ENCODE peak calls at places on chromosomes 13 and 19, in nine cellular contexts. L, U, C, W, H, T, O, I and J are unnamed samples.

GRCh38 chr19:11387154-11388034 is 3.3 kb upstream of the EPOR start:
- DNase-seq in L (no peak), U (no peak), C (no peak), W (no peak), H (no peak), T (no peak), O (no peak), I (no peak), J (no peak)

GRCh38 chr19:46613525-46613924 is 11.4 kb downstream of the PTGIR start:
- DNase-seq in L (no peak), U (peak), C (no peak), W (no peak), H (no peak), T (no peak), O (peak), I (peak), J (peak)

GRCh38 chr19:917323-918151 is at the start of gene KISS1R:
- DNase-seq in L (peak), U (no peak), C (no peak), W (no peak), H (no peak), T (no peak), O (no peak), I (peak), J (no peak)

GRCh38 chr13:44407891-44408290 is 34.3 kb downstream of the SERP2 start:
- DNase-seq in L (no peak), U (no peak), C (no peak), W (peak), H (no peak), T (no peak), O (no peak), I (no peak), J (no peak)

GRCh38 chr13:99812611-99813010 is 159.0 kb downstream of the ZIC5 start:
- DNase-seq in L (no peak), U (no peak), C (peak), W (no peak), H (no peak), T (peak), O (no peak), I (no peak), J (no peak)

GRCh38 chr19:41530761-41531301 is 45.1 kb upstream of the CEACAM21 start:
- DNase-seq in L (no peak), U (peak), C (peak), W (peak), H (no peak), T (no peak), O (no peak), I (no peak), J (no peak)

GRCh38 chr19:37867831-37868230 is 38.6 kb downstream of the WDR87 start:
- DNase-seq in L (no peak), U (no peak), C (peak), W (no peak), H (no peak), T (no peak), O (no peak), I (no peak), J (no peak)

GRCh38 chr13:40503966-40504591 is 162.4 kb downstream of the FOXO1 start:
- DNase-seq in L (peak), U (peak), C (peak), W (peak), H (no peak), T (peak), O (no peak), I (no peak), J (no peak)

GRCh38 chr13:99657848-99658265 is 156.6 kb downstream of the TM9SF2 start:
- DNase-seq in L (peak), U (peak), C (peak), W (no peak), H (no peak), T (no peak), O (peak), I (peak), J (no peak)

GRCh38 chr13:51364404-51365008 is 25.0 kb downstream of the SERPINE3 start:
- DNase-seq in L (no peak), U (no peak), C (peak), W (no peak), H (no peak), T (peak), O (no peak), I (no peak), J (no peak)

GRCh38 chr13:113452942-113453901 is at the start of gene ADPRHL1:
- DNase-seq in L (no peak), U (no peak), C (peak), W (no peak), H (no peak), T (no peak), O (no peak), I (no peak), J (no peak)

GRCh38 chr13:68304287-68304893 is 1074.3 kb upstream of the PCDH9 start:
- DNase-seq in L (peak), U (no peak), C (no peak), W (no peak), H (no peak), T (peak), O (no peak), I (no peak), J (no peak)

GRCh38 chr19:49690656-49691242 is at the start of gene CPT1C:
- DNase-seq in L (peak), U (peak), C (peak), W (peak), H (peak), T (no peak), O (peak), I (no peak), J (peak)

GRCh38 chr13:79548886-79549285 is 67.9 kb downstream of the NDFIP2 start:
- DNase-seq in L (no peak), U (no peak), C (no peak), W (no peak), H (no peak), T (no peak), O (no peak), I (no peak), J (no peak)

GRCh38 chr13:30581582-30581981 is 36.1 kb upstream of the USPL1 start:
- DNase-seq in L (peak), U (no peak), C (peak), W (no peak), H (no peak), T (no peak), O (no peak), I (no peak), J (no peak)

GRCh38 chr13:114260818-114261217 is 20.6 kb upstream of the UPF3A start:
- DNase-seq in L (no peak), U (no peak), C (no peak), W (no peak), H (no peak), T (no peak), O (no peak), I (no peak), J (no peak)

GRCh38 chr13:39451860-39452301 is 151.1 kb downstream of the LHFPL6 start:
- DNase-seq in L (no peak), U (peak), C (no peak), W (no peak), H (no peak), T (no peak), O (peak), I (no peak), J (no peak)

GRCh38 chr19:8340341-8341096 is 2.5 kb downstream of the KANK3 start:
- DNase-seq in L (peak), U (no peak), C (no peak), W (no peak), H (no peak), T (no peak), O (peak), I (peak), J (no peak)

GRCh38 chr19:42466521-42467436 is 24.0 kb upstream of the CXCL17 start:
- DNase-seq in L (no peak), U (no peak), C (peak), W (no peak), H (no peak), T (no peak), O (no peak), I (no peak), J (no peak)

GRCh38 chr13:113835461-113836274 is 28.2 kb downstream of the GAS6 start:
- DNase-seq in L (no peak), U (no peak), C (peak), W (no peak), H (no peak), T (no peak), O (no peak), I (peak), J (no peak)

GRCh38 chr19:11814707-11815050 is 606 bp downstream of the ZNF440 start:
- DNase-seq in L (peak), U (no peak), C (no peak), W (no peak), H (no peak), T (no peak), O (no peak), I (no peak), J (no peak)

GRCh38 chr13:31859546-31859945 is 120.2 kb downstream of the RXFP2 start:
- DNase-seq in L (no peak), U (no peak), C (no peak), W (no peak), H (no peak), T (no peak), O (no peak), I (no peak), J (no peak)

GRCh38 chr13:83532809-83533208 is 349.5 kb downstream of the SLITRK1 start:
- DNase-seq in L (no peak), U (no peak), C (no peak), W (no peak), H (no peak), T (no peak), O (no peak), I (no peak), J (no peak)

GRCh38 chr13:107458269-107458668 is 757.1 kb downstream of the LIG4 start:
- DNase-seq in L (no peak), U (no peak), C (no peak), W (no peak), H (no peak), T (no peak), O (no peak), I (no peak), J (no peak)

GRCh38 chr19:15379996-15380647 is 535 bp upstream of the AKAP8 start:
- DNase-seq in L (peak), U (no peak), C (peak), W (peak), H (no peak), T (no peak), O (no peak), I (peak), J (no peak)

GRCh38 chr19:40502647-40503046 is 35.8 kb downstream of the SPTBN4 start:
- DNase-seq in L (peak), U (no peak), C (no peak), W (no peak), H (no peak), T (no peak), O (no peak), I (no peak), J (no peak)

GRCh38 chr13:50358221-50358620 is 343.0 kb downstream of the KCNRG start:
- DNase-seq in L (no peak), U (no peak), C (no peak), W (no peak), H (no peak), T (no peak), O (no peak), I (no peak), J (no peak)

GRCh38 chr13:50357136-50357535 is 341.9 kb downstream of the KCNRG start:
- DNase-seq in L (no peak), U (no peak), C (no peak), W (no peak), H (no peak), T (no peak), O (no peak), I (no peak), J (no peak)

GRCh38 chr13:50355797-50356196 is 340.6 kb downstream of the KCNRG start:
- DNase-seq in L (no peak), U (no peak), C (no peak), W (no peak), H (no peak), T (no peak), O (no peak), I (no peak), J (no peak)

GRCh38 chr13:50358715-50359367 is 343.6 kb downstream of the KCNRG start:
- DNase-seq in L (no peak), U (no peak), C (no peak), W (no peak), H (no peak), T (no peak), O (no peak), I (no peak), J (no peak)

DNA sequence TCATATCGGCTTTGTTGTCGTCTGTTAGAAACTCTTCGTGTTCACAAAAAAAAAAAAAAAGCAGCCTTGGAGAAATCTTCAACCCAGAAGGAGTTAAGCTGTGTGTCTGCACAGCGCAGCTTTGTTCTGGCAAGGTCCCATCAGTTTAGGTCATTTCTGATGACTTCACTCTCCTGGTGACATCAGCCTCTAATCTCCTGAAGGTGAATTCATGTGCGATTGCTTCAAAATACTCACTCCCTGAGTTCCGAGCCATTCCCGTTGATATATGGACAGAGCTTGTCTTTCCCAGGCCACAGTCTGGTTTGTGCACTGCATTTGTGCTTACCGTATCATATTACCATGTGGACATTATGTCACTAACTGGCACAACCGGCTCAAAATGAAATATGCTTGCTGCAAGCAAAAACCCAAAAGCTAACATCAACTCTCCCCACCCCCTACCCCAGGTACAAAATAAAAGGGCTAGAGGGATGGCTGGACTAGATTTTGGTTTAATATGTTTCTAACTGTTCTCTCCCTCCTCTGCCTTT is 342.4 kb downstream of the KCNRG start:
- DNase-seq in L (no peak), U (no peak), C (peak), W (peak), H (no peak), T (peak), O (no peak), I (no peak), J (no peak)
- H3K4me3 ChIP-seq in L (no peak), U (peak), C (no peak), W (no peak), H (no peak), T (no peak), O (no peak), I (no peak), J (no peak)

GRCh38 chr19:29831686-29832085 is 19.9 kb downstream of the CCNE1 start:
- DNase-seq in L (no peak), U (no peak), C (no peak), W (no peak), H (no peak), T (no peak), O (no peak), I (no peak), J (peak)

GRCh38 chr19:29834991-29835390 is 23.2 kb downstream of the CCNE1 start:
- DNase-seq in L (no peak), U (no peak), C (no peak), W (no peak), H (no peak), T (no peak), O (no peak), I (no peak), J (peak)

GRCh38 chr19:29833614-29834261 is 21.9 kb downstream of the CCNE1 start:
- DNase-seq in L (no peak), U (peak), C (no peak), W (no peak), H (no peak), T (no peak), O (no peak), I (no peak), J (no peak)

GRCh38 chr19:29832801-29833200 is 21.0 kb downstream of the CCNE1 start:
- DNase-seq in L (no peak), U (peak), C (no peak), W (no peak), H (no peak), T (no peak), O (no peak), I (no peak), J (no peak)

DNA sequence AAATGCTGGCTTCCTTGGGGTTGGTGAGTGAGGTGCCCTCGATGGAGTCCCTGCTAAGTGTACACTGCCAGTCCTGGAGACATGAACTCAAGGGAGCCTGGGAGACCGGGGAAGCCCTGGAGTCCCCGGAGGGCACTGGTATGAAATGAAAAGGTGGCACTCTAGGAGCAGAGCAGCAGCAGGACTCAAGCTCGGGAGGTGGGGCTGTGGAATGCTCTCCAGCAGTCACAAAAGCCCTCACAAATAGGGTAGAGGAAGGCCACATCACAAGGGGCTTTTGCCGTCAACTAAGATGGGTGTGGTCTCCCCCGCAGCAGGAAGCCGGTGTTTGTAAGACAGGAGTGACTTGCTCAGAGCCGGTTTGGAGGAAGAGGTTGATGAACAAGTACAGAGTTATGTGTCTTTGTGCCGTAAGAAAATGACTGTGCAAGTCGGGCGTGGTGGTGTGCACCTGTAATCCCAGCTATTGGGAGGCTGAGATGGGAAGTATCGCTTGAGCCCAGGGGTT is 19.3 kb downstream of the CCNE1 start:
- DNase-seq in L (no peak), U (peak), C (no peak), W (no peak), H (no peak), T (no peak), O (no peak), I (no peak), J (peak)
- H3K4me3 ChIP-seq in L (no peak), U (no peak), C (no peak), W (no peak), H (no peak), T (no peak), O (no peak), I (no peak), J (no peak)

GRCh38 chr19:2883686-2884439 is 16.7 kb downstream of the ZNF556 start:
- DNase-seq in L (no peak), U (peak), C (peak), W (no peak), H (no peak), T (no peak), O (no peak), I (no peak), J (no peak)

GRCh38 chr19:2887391-2887914 is 13.3 kb upstream of the ZNF57 start:
- DNase-seq in L (peak), U (peak), C (peak), W (no peak), H (no peak), T (no peak), O (peak), I (no peak), J (no peak)

GRCh38 chr19:2885736-2886135 is 15.0 kb upstream of the ZNF57 start:
- DNase-seq in L (no peak), U (peak), C (no peak), W (no peak), H (no peak), T (no peak), O (peak), I (no peak), J (no peak)

GRCh38 chr19:2888739-2889224 is 11.9 kb upstream of the ZNF57 start:
- DNase-seq in L (peak), U (peak), C (no peak), W (peak), H (no peak), T (no peak), O (peak), I (peak), J (no peak)
- H3K4me3 ChIP-seq in L (no peak), U (no peak), C (no peak), W (peak), H (peak), T (no peak), O (no peak), I (no peak), J (peak)

GRCh38 chr19:43672061-43672679 is 2.2 kb upstream of the PLAUR start:
- DNase-seq in L (peak), U (no peak), C (no peak), W (no peak), H (no peak), T (no peak), O (no peak), I (no peak), J (no peak)
- H3K4me3 ChIP-seq in L (no peak), U (no peak), C (no peak), W (no peak), H (no peak), T (no peak), O (no peak), I (no peak), J (no peak)

DNA sequence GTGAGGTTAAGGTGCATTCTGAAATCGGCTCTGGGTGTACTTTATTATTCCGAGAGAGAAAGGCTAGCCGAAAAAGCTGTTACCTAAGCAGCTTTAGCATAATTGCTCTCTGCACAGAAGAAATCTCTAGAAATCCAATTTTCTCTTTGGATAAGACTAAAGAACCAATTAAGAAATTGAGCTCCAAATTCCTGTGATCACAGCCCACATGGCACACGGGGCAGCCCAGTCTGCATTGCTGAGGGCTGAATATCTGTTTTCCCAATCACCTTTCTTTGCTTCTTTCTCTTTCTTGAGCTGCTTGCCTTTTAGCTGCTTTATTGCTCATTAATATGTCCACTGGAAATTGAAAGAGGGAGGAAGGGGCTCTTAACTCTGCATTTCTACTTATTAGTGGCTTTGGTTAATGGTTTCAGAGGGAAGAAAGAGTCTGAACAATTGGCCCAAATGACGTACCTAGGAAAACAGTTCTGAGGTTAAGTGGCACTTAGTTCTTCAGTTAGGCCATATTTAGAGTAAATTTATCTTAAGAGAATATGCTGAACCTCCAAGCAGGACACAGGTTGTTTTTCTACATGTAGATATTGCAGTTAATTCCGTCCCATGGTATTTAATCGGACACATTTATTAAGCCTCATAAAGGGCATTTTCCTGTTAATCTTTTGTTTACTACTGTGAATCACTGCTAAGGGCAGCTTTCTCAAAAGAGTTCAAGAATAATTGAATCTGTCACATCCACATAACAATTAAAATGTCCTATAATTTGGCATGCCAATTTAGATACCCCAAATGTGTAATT is 265.7 kb downstream of the ABCC4 start:
- DNase-seq in L (no peak), U (no peak), C (no peak), W (no peak), H (no peak), T (no peak), O (no peak), I (no peak), J (no peak)
- H3K4me3 ChIP-seq in L (no peak), U (no peak), C (no peak), W (no peak), H (no peak), T (no peak), O (no peak), I (no peak), J (no peak)

DNA sequence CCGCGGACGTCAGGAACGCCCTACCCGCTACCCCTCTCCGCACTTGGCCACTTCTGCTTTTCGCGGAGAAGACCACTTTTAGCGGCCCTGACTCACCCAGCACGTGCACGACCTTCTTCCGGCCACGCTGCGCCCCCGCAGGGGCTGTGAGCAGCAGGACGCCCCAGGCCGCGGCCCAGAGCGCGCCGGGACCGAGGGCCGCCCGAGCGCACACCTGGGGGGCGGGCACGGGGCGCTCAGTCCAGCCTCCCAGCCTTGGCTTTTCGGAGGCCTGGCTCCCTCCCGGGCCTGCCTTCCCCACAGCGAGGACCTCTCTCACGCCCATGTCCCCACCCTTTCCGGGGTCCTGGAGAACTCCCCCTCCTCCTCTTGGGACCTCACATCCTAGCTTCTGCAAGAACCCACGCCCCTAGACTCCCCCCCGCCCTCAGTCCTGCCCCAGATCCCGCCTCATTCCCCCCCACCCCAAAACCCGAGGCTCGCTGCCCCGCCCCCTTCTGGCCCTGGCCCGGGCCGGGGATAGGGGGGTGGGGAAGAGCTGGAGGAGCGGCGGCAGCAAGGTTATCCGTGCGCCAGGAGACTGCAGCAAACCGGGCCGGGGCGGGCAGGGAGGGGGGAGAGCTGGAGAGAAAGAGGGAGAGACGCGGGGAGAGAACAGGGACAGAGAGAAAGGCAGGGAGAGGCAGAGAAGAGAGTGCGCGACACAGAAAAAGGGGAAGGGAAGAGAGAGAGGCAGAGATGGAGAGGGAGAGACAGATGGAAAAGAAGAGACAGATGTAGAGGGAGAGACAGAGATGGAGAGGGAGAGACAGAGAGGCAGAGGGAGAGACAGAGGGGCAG is 11.5 kb downstream of the TM6SF2 start:
- DNase-seq in L (peak), U (no peak), C (no peak), W (no peak), H (no peak), T (no peak), O (no peak), I (no peak), J (no peak)
- H3K4me3 ChIP-seq in L (peak), U (no peak), C (no peak), W (peak), H (peak), T (no peak), O (no peak), I (no peak), J (peak)